ENCODE peak calls at places on chromosomes 1 and 21, in eight cellular contexts. One of them, this sample, is unnamed.

GRCh38 chr1:73781257-73781656 is 416.7 kb downstream of the LRRIQ3 start:
- DNase-seq in suprapubic skin: no peak
- DNase-seq in M059J: no peak
- DNase-seq in NCI-H2081: no peak
- DNase-seq in activated naive CD8-positive, alpha-beta T cell treated with anti-CD3 and anti-CD28 coated beads, Interleukin-2, amount 50 U/mL, for 24 hours: no peak
- DNase-seq in activated T-cell treated with anti-CD3 and anti-CD28 coated beads for 1 hour: no peak
- DNase-seq in HCEC 1CT: no peak
- DNase-seq in mesothelial cell of epicardium: no peak
- DNase-seq in this sample: no peak

GRCh38 chr1:29985376-29985945 is 737.9 kb downstream of the MATN1 start:
- DNase-seq in NCI-H2081: no peak
- DNase-seq in suprapubic skin: no peak
- DNase-seq in activated T-cell treated with anti-CD3 and anti-CD28 coated beads for 1 hour: no peak
- DNase-seq in mesothelial cell of epicardium: no peak
- DNase-seq in M059J: no peak
- DNase-seq in HCEC 1CT: no peak
- DNase-seq in activated naive CD8-positive, alpha-beta T cell treated with anti-CD3 and anti-CD28 coated beads, Interleukin-2, amount 50 U/mL, for 24 hours: no peak
- DNase-seq in this sample: no peak

GRCh38 chr1:110763149-110763548 is 88.4 kb upstream of the KCNA3 start:
- DNase-seq in suprapubic skin: no peak
- DNase-seq in M059J: no peak
- DNase-seq in NCI-H2081: no peak
- DNase-seq in activated naive CD8-positive, alpha-beta T cell treated with anti-CD3 and anti-CD28 coated beads, Interleukin-2, amount 50 U/mL, for 24 hours: no peak
- DNase-seq in mesothelial cell of epicardium: no peak
- DNase-seq in HCEC 1CT: no peak
- DNase-seq in activated T-cell treated with anti-CD3 and anti-CD28 coated beads for 1 hour: no peak
- DNase-seq in this sample: no peak

GRCh38 chr1:47587891-47588582 is 150.2 kb downstream of the FOXD2 start:
- DNase-seq in M059J: no peak
- DNase-seq in activated naive CD8-positive, alpha-beta T cell treated with anti-CD3 and anti-CD28 coated beads, Interleukin-2, amount 50 U/mL, for 24 hours: no peak
- DNase-seq in activated T-cell treated with anti-CD3 and anti-CD28 coated beads for 1 hour: no peak
- DNase-seq in HCEC 1CT: no peak
- DNase-seq in NCI-H2081: no peak
- DNase-seq in suprapubic skin: peak
- DNase-seq in mesothelial cell of epicardium: no peak
- DNase-seq in this sample: no peak

GRCh38 chr1:201019321-201019977 is 4.1 kb downstream of the KIF21B start:
- DNase-seq in NCI-H2081: no peak
- DNase-seq in activated T-cell treated with anti-CD3 and anti-CD28 coated beads for 1 hour: peak
- DNase-seq in activated naive CD8-positive, alpha-beta T cell treated with anti-CD3 and anti-CD28 coated beads, Interleukin-2, amount 50 U/mL, for 24 hours: peak
- DNase-seq in HCEC 1CT: peak
- DNase-seq in suprapubic skin: no peak
- DNase-seq in mesothelial cell of epicardium: no peak
- DNase-seq in M059J: peak
- DNase-seq in this sample: peak

GRCh38 chr1:170871868-170872267 is 63.5 kb upstream of the MROH9 start:
- DNase-seq in mesothelial cell of epicardium: no peak
- DNase-seq in HCEC 1CT: no peak
- DNase-seq in activated naive CD8-positive, alpha-beta T cell treated with anti-CD3 and anti-CD28 coated beads, Interleukin-2, amount 50 U/mL, for 24 hours: no peak
- DNase-seq in activated T-cell treated with anti-CD3 and anti-CD28 coated beads for 1 hour: no peak
- DNase-seq in NCI-H2081: no peak
- DNase-seq in suprapubic skin: no peak
- DNase-seq in M059J: no peak
- DNase-seq in this sample: no peak

GRCh38 chr1:235090406-235091069 is 38.1 kb downstream of the TOMM20 start:
- DNase-seq in suprapubic skin: no peak
- DNase-seq in activated T-cell treated with anti-CD3 and anti-CD28 coated beads for 1 hour: no peak
- DNase-seq in HCEC 1CT: no peak
- DNase-seq in NCI-H2081: no peak
- DNase-seq in activated naive CD8-positive, alpha-beta T cell treated with anti-CD3 and anti-CD28 coated beads, Interleukin-2, amount 50 U/mL, for 24 hours: no peak
- DNase-seq in mesothelial cell of epicardium: no peak
- DNase-seq in M059J: peak
- DNase-seq in this sample: no peak

GRCh38 chr1:165419839-165420238 is 25.1 kb downstream of the RXRG start:
- DNase-seq in mesothelial cell of epicardium: no peak
- DNase-seq in NCI-H2081: no peak
- DNase-seq in M059J: no peak
- DNase-seq in activated T-cell treated with anti-CD3 and anti-CD28 coated beads for 1 hour: no peak
- DNase-seq in HCEC 1CT: no peak
- DNase-seq in activated naive CD8-positive, alpha-beta T cell treated with anti-CD3 and anti-CD28 coated beads, Interleukin-2, amount 50 U/mL, for 24 hours: no peak
- DNase-seq in suprapubic skin: no peak
- DNase-seq in this sample: no peak

GRCh38 chr21:14768042-14768441 is 221.9 kb upstream of the SAMSN1 start:
- DNase-seq in mesothelial cell of epicardium: no peak
- DNase-seq in NCI-H2081: no peak
- DNase-seq in M059J: no peak
- DNase-seq in activated T-cell treated with anti-CD3 and anti-CD28 coated beads for 1 hour: no peak
- DNase-seq in activated naive CD8-positive, alpha-beta T cell treated with anti-CD3 and anti-CD28 coated beads, Interleukin-2, amount 50 U/mL, for 24 hours: no peak
- DNase-seq in suprapubic skin: no peak
- DNase-seq in HCEC 1CT: no peak
- DNase-seq in this sample: no peak

GRCh38 chr1:39141925-39142324 is 62.6 kb upstream of the MACF1 start:
- DNase-seq in M059J: no peak
- DNase-seq in activated T-cell treated with anti-CD3 and anti-CD28 coated beads for 1 hour: no peak
- DNase-seq in suprapubic skin: no peak
- DNase-seq in mesothelial cell of epicardium: no peak
- DNase-seq in HCEC 1CT: peak
- DNase-seq in NCI-H2081: no peak
- DNase-seq in activated naive CD8-positive, alpha-beta T cell treated with anti-CD3 and anti-CD28 coated beads, Interleukin-2, amount 50 U/mL, for 24 hours: no peak
- DNase-seq in this sample: no peak

GRCh38 chr21:37348664-37349063 is 17.9 kb upstream of the DYRK1A start:
- DNase-seq in M059J: peak
- DNase-seq in HCEC 1CT: no peak
- DNase-seq in suprapubic skin: no peak
- DNase-seq in activated T-cell treated with anti-CD3 and anti-CD28 coated beads for 1 hour: no peak
- DNase-seq in mesothelial cell of epicardium: no peak
- DNase-seq in activated naive CD8-positive, alpha-beta T cell treated with anti-CD3 and anti-CD28 coated beads, Interleukin-2, amount 50 U/mL, for 24 hours: no peak
- DNase-seq in NCI-H2081: no peak
- DNase-seq in this sample: no peak

This sample was measured in effector CD4-positive, alpha-beta T cell.